ENCODE peak calls at places on chromosomes 12 and 14, in five cellular contexts. I, G, W, D and Z are unnamed samples.
A peak's percentile ranks its signal among the peaks of the same experiment; 100 is the strongest.

GRCh38 chr12:131985145-131985875 is 35.6 kb downstream of the EP400 start:
- DNase-seq in I (no peak), D (no peak), G (no peak), W (no peak), Z (no peak)

GRCh38 chr12:532908-533565 is 73.3 kb downstream of the B4GALNT3 start:
- DNase-seq in W (no peak), I (peak; percentile 75), G (no peak), D (no peak), Z (peak; percentile 98)

GRCh38 chr12:65881965-65882413 is 57.7 kb downstream of the HMGA2 start:
- DNase-seq in I (peak; percentile 61), W (no peak), D (peak; percentile 88), G (peak; percentile 46), Z (no peak)

GRCh38 chr12:72057330-72057911 is 118.8 kb downstream of the TPH2 start:
- DNase-seq in D (no peak), W (peak; percentile 36), I (no peak), G (no peak), Z (peak; percentile 2)

GRCh38 chr12:22728989-22729388 is 104.0 kb downstream of the ETNK1 start:
- DNase-seq in D (no peak), W (no peak), I (no peak), G (no peak), Z (no peak)

GRCh38 chr12:45726594-45727300 is 2.8 kb upstream of the ARID2 start:
- DNase-seq in I (peak; percentile 50), W (no peak), G (peak; percentile 20), D (peak; percentile 71), Z (peak; percentile 2)

GRCh38 chr12:80857311-80857710 is 80.4 kb downstream of the LIN7A start:
- DNase-seq in I (peak; percentile 34), G (no peak), D (no peak), W (no peak), Z (peak; percentile 32)

GRCh38 chr12:98780261-98780660 is 135.2 kb downstream of the APAF1 start:
- DNase-seq in W (no peak), G (no peak), D (no peak), I (no peak), Z (no peak)

GRCh38 chr12:108583971-108584370 is 13.9 kb downstream of the TMEM119 start:
- DNase-seq in D (no peak), G (no peak), I (no peak), W (no peak), Z (no peak)

GRCh38 chr12:16385779-16386646 is 38.6 kb downstream of the MGST1 start:
- DNase-seq in G (no peak), D (no peak), W (no peak), I (peak; percentile 79), Z (peak; percentile 63)

GRCh38 chr12:24020391-24021163 is 71.1 kb upstream of the SOX5 start:
- DNase-seq in G (no peak), D (no peak), W (no peak), I (no peak), Z (no peak)

GRCh38 chr14:102795060-102795925 is 18.0 kb downstream of the TRAF3 start:
- DNase-seq in W (peak; percentile 89), D (peak; percentile 43), G (peak; percentile 48), I (peak; percentile 94), Z (peak; percentile 86)

GRCh38 chr12:86256169-86256568 is at the start of gene MGAT4C:
- DNase-seq in W (no peak), D (no peak), G (no peak), I (no peak), Z (no peak)

GRCh38 chr14:51652168-51653095 is 722 bp downstream of the FRMD6 start:
- DNase-seq in D (no peak), G (no peak), W (no peak), I (no peak), Z (no peak)
- TF ChIP-seq CTCF in D (no peak), G (no peak), W (peak; percentile 35), I (no peak), Z (peak; percentile 64)

DNA sequence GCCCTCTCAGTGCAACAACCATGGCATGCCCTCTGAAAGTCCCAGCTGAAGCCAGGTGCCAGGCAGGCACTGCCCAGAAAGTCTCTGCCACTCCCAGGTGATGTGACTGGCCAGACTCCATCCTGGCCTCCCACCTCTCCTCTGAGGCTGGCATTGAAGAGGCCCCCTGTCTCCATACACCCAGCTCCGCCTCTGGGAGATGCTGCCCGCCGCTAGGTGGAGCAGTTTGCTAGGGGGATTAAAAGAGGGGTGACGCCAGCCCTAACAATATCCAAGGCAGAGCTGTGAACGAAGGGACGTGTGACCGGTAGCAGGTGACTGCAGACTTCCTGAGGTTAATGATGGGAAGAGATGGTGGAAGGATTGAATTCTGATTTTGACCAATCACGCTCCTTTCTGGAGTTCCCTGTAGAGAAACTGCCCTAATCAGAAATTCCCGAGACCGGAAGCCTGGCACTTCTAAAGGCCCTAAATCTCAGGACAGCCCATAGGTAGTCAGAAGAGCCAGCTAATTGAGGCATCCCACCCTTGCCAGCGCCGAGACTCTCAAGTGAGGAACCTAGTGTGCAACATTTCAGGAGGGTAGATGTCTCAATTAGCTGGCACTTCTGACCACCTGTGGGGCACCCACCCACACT is 8.3 kb upstream of the PLEK2 start:
- DNase-seq in G (no peak), W (no peak), D (no peak), I (no peak), Z (no peak)
- TF ChIP-seq CTCF in G (peak; percentile 43), W (no peak), D (peak; percentile 45), I (peak; percentile 60), Z (peak; percentile 76)

GRCh38 chr12:76713130-76713529 is 50.8 kb upstream of the ZDHHC17 start:
- DNase-seq in W (no peak), D (no peak), G (no peak), I (peak; percentile 56), Z (no peak)
- TF ChIP-seq CTCF in W (no peak), D (no peak), G (no peak), I (no peak), Z (no peak)

DNA sequence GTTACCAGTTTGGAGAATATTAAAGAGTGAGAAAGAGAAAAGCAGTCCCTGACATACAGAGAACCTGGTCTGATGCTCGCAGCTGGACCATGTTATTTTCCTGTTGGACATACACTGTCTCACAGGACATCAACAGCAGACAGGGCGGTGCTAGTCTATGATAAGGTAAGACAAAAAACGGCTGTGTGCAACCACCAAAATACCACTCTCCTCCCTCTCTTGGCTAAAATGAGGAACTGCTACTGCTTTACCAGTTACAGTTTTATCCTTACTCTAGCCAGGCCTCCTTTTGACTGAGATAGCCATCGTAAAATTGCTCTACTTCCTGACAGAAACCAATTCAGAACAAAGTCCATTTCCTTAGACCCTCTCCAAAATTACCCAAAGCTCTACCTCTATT is 47.0 kb upstream of the ERGIC2 start:
- DNase-seq in I (peak; percentile 39), W (no peak), D (no peak), G (peak; percentile 60), Z (no peak)
- TF ChIP-seq CTCF in I (peak; percentile 29), W (no peak), D (no peak), G (peak; percentile 28), Z (no peak)

GRCh38 chr12:53952335-53952694 is 2.4 kb upstream of the HOXC12 start:
- DNase-seq in I (no peak), D (no peak), W (no peak), G (no peak), Z (no peak)
- TF ChIP-seq CTCF in I (no peak), D (no peak), W (no peak), G (no peak), Z (no peak)

DNA sequence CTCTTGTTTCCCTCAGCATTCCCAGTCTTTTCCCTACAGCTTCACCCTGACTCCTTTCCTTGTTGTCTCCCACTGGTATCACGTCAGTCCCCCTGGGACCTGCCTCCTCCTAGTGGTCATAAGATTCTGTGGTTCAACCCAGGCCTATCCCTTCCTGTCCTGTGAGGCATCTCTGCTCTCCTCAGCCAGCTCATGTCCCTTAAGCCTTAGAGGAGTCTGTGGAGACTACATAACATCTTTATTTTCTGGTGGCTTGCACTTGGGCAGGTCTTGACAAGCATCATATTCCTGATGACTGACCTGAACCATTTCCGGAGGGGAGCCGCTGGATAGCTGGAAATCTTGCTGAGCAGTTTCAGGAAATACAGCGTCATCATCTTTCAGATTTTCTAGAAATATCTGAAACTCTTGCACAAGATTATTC is 698 bp downstream of the C12orf71 start:
- DNase-seq in G (no peak), D (no peak), W (no peak), I (peak; percentile 80), Z (no peak)
- TF ChIP-seq CTCF in G (no peak), D (no peak), W (no peak), I (peak; percentile 20), Z (peak; percentile 38)

GRCh38 chr12:52037248-52037861 is 13.9 kb upstream of the NR4A1 start:
- DNase-seq in I (peak; percentile 46), G (no peak), D (peak; percentile 82), W (no peak), Z (no peak)
- TF ChIP-seq CTCF in I (peak; percentile 4), G (no peak), D (no peak), W (no peak), Z (peak; percentile 54)

GRCh38 chr12:50313256-50313931 is 30.1 kb upstream of the LIMA1 start:
- DNase-seq in D (no peak), G (no peak), I (no peak), W (no peak), Z (no peak)

GRCh38 chr12:50309950-50310349 is 26.6 kb upstream of the LIMA1 start:
- DNase-seq in D (no peak), W (no peak), I (no peak), G (no peak), Z (no peak)

GRCh38 chr12:50315803-50316202 is 32.5 kb upstream of the LIMA1 start:
- DNase-seq in I (no peak), D (no peak), W (no peak), G (no peak), Z (no peak)

GRCh38 chr12:50317198-50317597 is 33.9 kb upstream of the LIMA1 start:
- DNase-seq in G (no peak), I (peak; percentile 20), W (no peak), D (no peak), Z (no peak)

GRCh38 chr12:50314629-50315312 is 31.5 kb upstream of the LIMA1 start:
- DNase-seq in W (no peak), G (peak; percentile 65), D (no peak), I (peak; percentile 80), Z (peak; percentile 62)
- TF ChIP-seq CTCF in W (peak; percentile 87), G (peak; percentile 2), D (peak; percentile 57), I (peak; percentile 64), Z (peak; percentile 84)

DNA sequence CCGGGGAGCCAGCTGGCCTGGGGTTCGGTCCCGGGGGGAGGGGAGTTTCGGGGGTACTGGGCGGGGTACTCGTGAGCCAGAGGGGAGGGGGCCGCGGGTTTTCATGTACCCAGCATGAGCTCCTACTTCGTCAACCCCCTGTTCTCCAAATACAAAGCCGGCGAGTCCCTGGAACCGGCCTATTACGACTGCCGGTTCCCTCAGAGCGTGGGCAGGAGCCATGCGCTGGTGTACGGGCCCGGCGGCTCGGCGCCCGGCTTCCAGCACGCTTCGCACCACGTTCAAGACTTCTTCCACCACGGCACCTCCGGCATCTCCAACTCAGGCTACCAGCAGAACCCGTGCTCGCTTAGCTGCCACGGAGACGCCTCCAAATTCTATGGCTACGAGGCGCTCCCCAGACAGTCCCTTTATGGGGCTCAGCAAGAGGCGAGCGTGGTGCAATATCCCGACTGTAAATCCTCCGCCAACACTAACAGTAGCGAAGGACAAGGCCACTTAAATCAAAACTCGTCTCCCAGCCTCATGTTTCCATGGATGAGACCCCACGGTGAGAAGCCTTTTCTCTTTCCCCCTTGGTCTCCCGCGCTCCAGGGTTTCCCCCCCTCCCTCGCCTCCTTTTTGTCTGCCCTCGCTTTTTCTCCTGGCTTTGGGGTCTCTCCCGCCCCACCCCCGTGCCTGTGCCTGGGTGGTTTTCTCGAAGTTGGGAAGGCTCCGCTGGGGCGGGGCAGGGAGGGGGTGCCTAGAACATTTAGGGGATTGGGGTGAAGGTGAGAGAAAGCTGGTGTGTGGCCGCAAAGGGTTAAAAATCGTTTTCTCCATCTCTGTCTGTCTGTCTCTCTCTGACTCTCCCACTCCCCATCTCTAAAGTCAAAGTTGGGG is 627 bp downstream of the HOXC8 start:
- DNase-seq in I (no peak), G (no peak), W (no peak), D (no peak), Z (no peak)
- TF ChIP-seq CTCF in I (no peak), G (no peak), W (no peak), D (no peak), Z (no peak)